ENCODE peak calls at places on chromosomes 11 and 22, in four cellular contexts. G is glutamatergic neuron, P is kidney, V is GM06990. M is an unnamed sample.

GRCh38 chr11:61004037-61004641 is 32.7 kb downstream of the CD6 start:
- DNase-seq in G (no peak), P (peak), V (no peak), M (no peak)

GRCh38 chr11:121810291-121810690 is 305.7 kb downstream of the BLID start:
- DNase-seq in G (no peak), P (no peak), V (no peak), M (no peak)

GRCh38 chr11:130905512-130905911 is 10.8 kb downstream of the SNX19 start:
- DNase-seq in G (no peak), P (no peak), V (no peak), M (no peak)

GRCh38 chr11:11626128-11626527 is 4.3 kb upstream of the GALNT18 start:
- DNase-seq in G (no peak), P (no peak), V (no peak), M (no peak)

GRCh38 chr11:123301696-123302400 is 106.8 kb upstream of the CLMP start:
- DNase-seq in G (peak), P (peak), V (peak), M (peak)

GRCh38 chr11:40241524-40242037 is 1217.9 kb downstream of the LRRC4C start:
- DNase-seq in G (no peak), P (no peak), V (no peak), M (no peak)

GRCh38 chr11:69357458-69358397 is 63.8 kb downstream of the MYEOV start:
- DNase-seq in G (no peak), P (no peak), V (no peak), M (no peak)

GRCh38 chr11:133968300-133968699 is 11.5 kb upstream of the IGSF9B start:
- DNase-seq in G (no peak), P (no peak), V (no peak), M (peak)

GRCh38 chr11:102676086-102676485 is 29.5 kb downstream of the MMP27 start:
- DNase-seq in G (no peak), P (no peak), V (no peak), M (no peak)

GRCh38 chr22:27412866-27413445 is 388.6 kb downstream of the MN1 start:
- DNase-seq in G (no peak), P (no peak), V (no peak), M (no peak)

GRCh38 chr11:5291207-5291838 is 10.4 kb downstream of the OR51B4 start:
- DNase-seq in G (no peak), P (no peak), V (no peak), M (no peak)

GRCh38 chr11:84686726-84687125 is 940.4 kb downstream of the DLG2 start:
- DNase-seq in G (no peak), P (no peak), V (no peak), M (no peak)

GRCh38 chr11:95104121-95104830 is 14.6 kb downstream of the ENDOD1 start:
- DNase-seq in G (no peak), P (no peak), V (no peak), M (no peak)

GRCh38 chr11:103927535-103927934 is 108.9 kb upstream of the DDI1 start:
- DNase-seq in G (no peak), P (no peak), V (no peak), M (no peak)

GRCh38 chr22:19844423-19845368 is 10.0 kb downstream of the GNB1L start:
- DNase-seq in G (peak), P (peak), V (no peak), M (no peak)

GRCh38 chr11:2651826-2652237 is 48.0 kb downstream of the KCNQ1OT1 start:
- DNase-seq in G (no peak), P (peak), V (no peak), M (no peak)

DNA sequence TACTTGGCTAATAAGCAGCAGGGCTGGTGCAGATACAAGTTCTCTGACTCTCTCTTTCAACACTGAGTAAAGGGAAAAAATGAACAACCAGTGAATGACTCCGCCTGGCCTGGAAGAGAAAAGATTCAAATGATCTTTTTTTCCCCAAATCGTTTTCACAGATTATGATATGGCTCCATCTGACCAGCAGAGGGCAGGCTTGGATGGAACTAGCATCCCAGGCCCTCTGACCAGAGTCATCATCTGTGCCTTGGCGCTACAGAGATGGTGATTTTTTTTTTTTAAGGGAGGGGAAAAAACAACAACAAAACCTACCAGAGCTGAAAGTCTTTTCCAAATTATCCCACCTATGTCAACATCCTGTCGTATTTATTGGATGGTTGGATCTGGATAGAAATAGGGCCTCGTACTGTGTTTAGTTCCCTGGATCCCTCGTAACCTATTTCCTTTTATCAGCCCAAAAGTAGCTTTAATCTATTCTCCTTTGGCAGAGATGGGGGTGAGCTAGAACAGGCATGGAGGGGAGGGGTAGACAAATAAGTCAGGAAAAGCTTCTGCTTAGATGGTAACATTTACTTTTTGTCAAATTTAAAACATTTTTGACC is 69.7 kb downstream of the PRSS23 start:
- DNase-seq in G (peak), P (no peak), V (no peak), M (peak)
- TF ChIP-seq CTCF in G (peak), P (peak), V (peak), M (peak)

GRCh38 chr11:124415356-124415923 is 9.2 kb downstream of the OR8B4 start:
- DNase-seq in G (no peak), P (no peak), V (no peak), M (no peak)
- TF ChIP-seq CTCF in G (peak), P (peak), V (peak), M (peak)

GRCh38 chr11:65852508-65853248 is 5.3 kb downstream of the CFL1 start:
- DNase-seq in G (no peak), P (peak), V (no peak), M (no peak)

GRCh38 chr11:65851811-65852507 is 6.0 kb downstream of the CFL1 start:
- DNase-seq in G (no peak), P (no peak), V (no peak), M (no peak)

GRCh38 chr11:65854161-65854592 is 3.8 kb downstream of the CFL1 start:
- DNase-seq in G (no peak), P (no peak), V (no peak), M (no peak)

GRCh38 chr11:65854871-65855837 is 2.8 kb downstream of the CFL1 start:
- DNase-seq in G (no peak), P (no peak), V (no peak), M (no peak)

GRCh38 chr11:65853249-65853979 is 4.6 kb downstream of the CFL1 start:
- DNase-seq in G (no peak), P (no peak), V (no peak), M (no peak)
- TF ChIP-seq CTCF in G (no peak), P (no peak), V (peak), M (no peak)

GRCh38 chr22:39405346-39406085 is 5.9 kb downstream of the TAB1 start:
- DNase-seq in G (no peak), P (peak), V (no peak), M (no peak)
- TF ChIP-seq CTCF in G (no peak), P (no peak), V (no peak), M (no peak)

GRCh38 chr22:37674951-37675929 is at the start of gene LGALS1:
- DNase-seq in G (peak), P (peak), V (peak), M (peak)
- TF ChIP-seq CTCF in G (no peak), P (no peak), V (no peak), M (no peak)

DNA sequence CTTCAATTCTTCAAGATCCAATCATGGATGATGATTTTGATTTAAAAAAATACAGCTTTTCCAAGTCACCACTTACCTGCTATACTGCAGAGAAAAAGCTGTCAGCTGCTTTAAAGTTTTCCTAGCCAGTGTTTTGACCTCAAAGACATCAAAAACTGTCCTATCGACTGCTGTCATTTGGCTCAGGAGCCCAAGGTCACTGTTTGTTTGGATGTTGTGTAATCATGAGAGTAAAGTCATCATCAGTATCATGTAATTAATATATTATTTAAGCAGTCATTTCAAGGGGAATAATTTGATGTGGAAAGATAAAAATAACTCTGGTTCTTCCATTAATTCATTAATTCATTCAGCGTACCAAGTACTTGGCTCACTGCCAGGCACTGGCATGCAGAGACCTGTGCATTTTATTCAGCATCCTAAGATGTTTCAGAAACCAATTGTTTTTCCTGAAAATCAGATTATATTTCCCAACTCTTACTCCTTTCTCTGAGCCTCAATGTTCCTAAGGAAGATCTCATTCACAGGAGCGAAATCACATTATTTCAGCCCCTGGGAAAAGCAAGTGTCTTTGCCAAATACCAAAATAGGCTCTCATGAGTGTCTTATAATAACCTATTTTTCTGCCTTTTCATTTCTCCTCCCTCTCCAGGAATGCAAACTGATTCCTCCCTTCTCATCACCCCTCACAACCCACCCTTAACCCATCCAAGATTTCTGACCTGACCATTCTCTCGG is 59.9 kb downstream of the SLC1A2 start:
- DNase-seq in G (no peak), P (no peak), V (no peak), M (no peak)
- TF ChIP-seq CTCF in G (no peak), P (no peak), V (no peak), M (no peak)

GRCh38 chr22:46260038-46260437 is 3.1 kb downstream of the PKDREJ start:
- DNase-seq in G (no peak), P (no peak), V (no peak), M (no peak)

GRCh38 chr22:46263208-46263575 is at the start of gene PKDREJ:
- DNase-seq in G (no peak), P (no peak), V (no peak), M (no peak)

GRCh38 chr22:46259374-46259773 is 3.8 kb downstream of the PKDREJ start:
- DNase-seq in G (no peak), P (no peak), V (no peak), M (no peak)

GRCh38 chr22:46267431-46268279 is at the start of gene TTC38:
- DNase-seq in G (peak), P (peak), V (peak), M (peak)

DNA sequence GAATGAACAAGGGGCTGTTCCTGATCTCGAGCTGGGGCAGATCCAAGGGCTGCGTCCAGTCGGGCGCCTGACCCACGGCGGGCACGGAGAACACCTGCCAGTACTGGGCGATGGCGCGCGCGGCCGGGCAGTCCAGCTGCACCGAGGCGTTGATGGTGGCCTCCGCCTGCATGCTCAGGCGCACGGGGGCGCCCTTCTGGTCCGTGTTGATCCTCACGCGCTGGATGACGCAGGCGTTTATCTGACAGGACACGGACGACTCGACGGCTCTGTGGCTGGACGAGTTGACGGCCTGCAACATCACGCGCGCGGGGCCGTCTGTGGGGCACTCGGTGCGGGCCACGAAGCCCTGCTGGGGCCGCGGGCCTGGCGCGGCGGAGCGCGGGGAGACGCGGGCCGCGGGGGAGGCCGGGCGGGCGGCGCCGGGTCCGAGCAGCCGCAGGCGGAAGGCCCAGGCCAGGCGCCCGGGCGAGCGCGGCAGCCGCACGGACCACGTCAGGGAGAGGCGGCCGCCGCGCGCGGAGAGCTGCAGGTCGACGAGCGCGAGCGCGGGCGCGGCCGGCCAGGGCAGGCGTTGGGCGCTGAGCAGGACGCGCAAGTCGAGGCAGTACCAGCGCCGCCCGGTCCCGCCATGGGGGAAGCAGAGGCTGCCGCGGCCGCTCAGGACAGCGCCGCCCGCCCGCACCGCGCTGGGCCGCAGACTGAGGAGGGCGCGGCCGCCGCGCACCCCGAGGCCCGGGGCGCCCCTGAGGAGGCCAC is 515 bp downstream of the PKDREJ start:
- DNase-seq in G (peak), P (peak), V (no peak), M (peak)
- TF ChIP-seq CTCF in G (no peak), P (peak), V (no peak), M (peak)

GRCh38 chr22:45019861-45020655 is 10.3 kb upstream of the PHF21B start:
- DNase-seq in G (no peak), P (no peak), V (no peak), M (no peak)

GRCh38 chr22:45010532-45010900 is 711 bp upstream of the PHF21B start:
- DNase-seq in G (no peak), P (peak), V (no peak), M (no peak)

GRCh38 chr22:45013138-45013537 is 3.3 kb upstream of the PHF21B start:
- DNase-seq in G (no peak), P (no peak), V (no peak), M (no peak)

GRCh38 chr22:45009881-45010531 is at the start of gene PHF21B:
- DNase-seq in G (peak), P (peak), V (peak), M (peak)

GRCh38 chr22:45014658-45015057 is 4.9 kb upstream of the PHF21B start:
- DNase-seq in G (no peak), P (no peak), V (no peak), M (no peak)
- TF ChIP-seq CTCF in G (no peak), P (no peak), V (no peak), M (no peak)